ENCODE peak calls at places on chromosomes 7 and 10, in seven cellular contexts. C is stomach, X is GF-D8, I is activated B cell treated with CpG ODN at 0.5 μM for 24 hours, Y is naive B cell, T is C1 segment of cervical spinal cord, N is anterior cingulate cortex. Q is an unnamed sample.

GRCh38 chr7:28483868-28484267 is 71.5 kb downstream of the CREB5 start:
- DNase-seq in X (no peak), I (no peak), Y (no peak), C (no peak), T (no peak), N (no peak), Q (no peak)

GRCh38 chr7:26704786-26705185 is 159.6 kb downstream of the SKAP2 start:
- DNase-seq in C (no peak), I (no peak), X (no peak), N (no peak), Y (no peak), T (no peak), Q (no peak)

GRCh38 chr7:47893721-47894365 is 54.4 kb downstream of the PKD1L1 start:
- DNase-seq in Y (no peak), X (no peak), I (no peak), T (no peak), C (no peak), N (no peak), Q (no peak)

GRCh38 chr7:44761207-44762161 is 12.8 kb downstream of the ZMIZ2 start:
- DNase-seq in T (no peak), I (no peak), X (no peak), C (peak; percentile 89), Y (no peak), N (no peak), Q (peak; percentile 34)

GRCh38 chr10:132296671-132297443 is 10.9 kb downstream of the STK32C start:
- DNase-seq in T (no peak), X (no peak), I (no peak), Y (no peak), N (no peak), C (no peak), Q (no peak)

GRCh38 chr7:91843831-91844230 is 36.7 kb downstream of the MTERF1 start:
- DNase-seq in Y (no peak), I (no peak), T (no peak), C (no peak), X (no peak), N (no peak), Q (no peak)

GRCh38 chr7:140639366-140640053 is 1.1 kb downstream of the DENND2A start:
- DNase-seq in T (no peak), X (no peak), I (no peak), Y (no peak), N (no peak), C (no peak), Q (peak; percentile 48)

GRCh38 chr7:83359108-83359507 is 196.4 kb upstream of the PCLO start:
- DNase-seq in N (no peak), C (no peak), I (no peak), X (no peak), Y (no peak), T (no peak), Q (no peak)

GRCh38 chr10:100208271-100208670 is 21.1 kb downstream of the CHUK start:
- DNase-seq in N (no peak), I (no peak), X (no peak), C (no peak), T (no peak), Y (no peak), Q (no peak)

GRCh38 chr10:87656431-87657072 is 3.1 kb upstream of the PAPSS2 start:
- DNase-seq in T (no peak), X (no peak), N (no peak), C (no peak), I (no peak), Y (peak; percentile 31), Q (no peak)

GRCh38 chr7:102875700-102876192 is 37.1 kb upstream of the LRRC17 start:
- DNase-seq in T (no peak), C (peak; percentile 27), Y (no peak), N (no peak), I (no peak), X (no peak), Q (peak; percentile 51)

GRCh38 chr7:1123721-1124120 is 35.8 kb downstream of the GPER1 start:
- DNase-seq in N (peak; percentile 71), T (peak; percentile 70), Y (no peak), X (no peak), C (peak; percentile 91), I (no peak), Q (peak; percentile 61)

GRCh38 chr7:29611941-29612527 is 48.4 kb downstream of the PRR15 start:
- DNase-seq in Y (no peak), N (no peak), I (no peak), T (peak; percentile 5), C (no peak), X (no peak), Q (no peak)

GRCh38 chr7:155846936-155847335 is 34.7 kb upstream of the SHH start:
- DNase-seq in C (no peak), X (no peak), I (no peak), Y (no peak), N (no peak), T (no peak), Q (no peak)

GRCh38 chr7:141737836-141738591 is at the start of gene SSBP1:
- DNase-seq in Y (peak; percentile 91), I (peak; percentile 79), X (peak; percentile 98), C (peak; percentile 91), T (peak; percentile 90), N (peak; percentile 85), Q (peak; percentile 94)

GRCh38 chr10:1664565-1664964 is 72.8 kb downstream of the ADARB2 start:
- DNase-seq in C (no peak), I (no peak), N (no peak), Y (no peak), T (no peak), X (no peak), Q (no peak)

GRCh38 chr7:30755384-30756154 is 3.6 kb downstream of the INMT start:
- DNase-seq in X (no peak), Y (no peak), N (peak; percentile 23), I (no peak), T (no peak), C (no peak), Q (peak; percentile 62)

GRCh38 chr7:139771001-139771956 is 6.5 kb downstream of the HIPK2 start:
- DNase-seq in I (no peak), Y (no peak), X (no peak), T (no peak), N (no peak), C (no peak), Q (no peak)

GRCh38 chr7:101211501-101211900 is 5.9 kb downstream of the PLOD3 start:
- DNase-seq in C (no peak), I (no peak), N (no peak), X (no peak), T (no peak), Y (no peak), Q (no peak)

GRCh38 chr10:127911218-127911866 is 4.4 kb downstream of the PTPRE start:
- DNase-seq in N (no peak), T (no peak), I (no peak), Y (no peak), C (no peak), X (no peak), Q (no peak)

GRCh38 chr10:5668429-5668828 is 2.0 kb upstream of the ASB13 start:
- DNase-seq in X (no peak), C (no peak), N (no peak), I (no peak), Y (no peak), T (no peak), Q (no peak)

GRCh38 chr7:40836218-40836617 is 701.4 kb downstream of the SUGCT start:
- DNase-seq in T (no peak), I (no peak), X (peak; percentile 37), Y (peak; percentile 9), N (no peak), C (no peak), Q (no peak)

GRCh38 chr10:131946321-131946751 is 35.4 kb downstream of the BNIP3 start:
- DNase-seq in I (no peak), C (no peak), N (no peak), X (no peak), T (no peak), Y (no peak), Q (no peak)

GRCh38 chr7:17301491-17302101 is 3.1 kb downstream of the AHR start:
- DNase-seq in X (no peak), I (no peak), T (no peak), C (peak; percentile 52), N (no peak), Y (peak; percentile 36), Q (peak; percentile 51)

GRCh38 chr10:80612261-80612660 is 74.6 kb downstream of the SH2D4B start:
- DNase-seq in Y (no peak), T (no peak), N (no peak), C (no peak), X (no peak), I (no peak), Q (no peak)

GRCh38 chr10:3787001-3787400 is 2.0 kb upstream of the KLF6 start:
- DNase-seq in C (no peak), I (no peak), X (no peak), Y (no peak), N (no peak), T (no peak), Q (no peak)

GRCh38 chr7:6443372-6443941 is 4.3 kb downstream of the DAGLB start:
- DNase-seq in C (no peak), X (no peak), Y (no peak), N (no peak), T (no peak), I (no peak), Q (no peak)

GRCh38 chr10:111707066-111707465 is 476.5 kb downstream of the GPAM start:
- DNase-seq in I (no peak), Y (no peak), X (no peak), T (no peak), C (no peak), N (no peak), Q (no peak)

GRCh38 chr10:102927311-102928010 is 9.4 kb downstream of the CNNM2 start:
- DNase-seq in C (no peak), X (peak; percentile 39), I (no peak), T (no peak), N (no peak), Y (no peak), Q (no peak)

GRCh38 chr10:7409045-7409731 is 1.6 kb downstream of the SFMBT2 start:
- DNase-seq in X (peak; percentile 25), I (peak; percentile 33), Y (peak; percentile 43), N (peak; percentile 58), T (peak; percentile 73), C (no peak), Q (peak; percentile 29)

GRCh38 chr10:99433378-99434020 is 3.1 kb upstream of the GOT1 start:
- DNase-seq in T (no peak), N (no peak), C (no peak), Y (no peak), I (no peak), X (no peak), Q (no peak)

GRCh38 chr10:43252785-43253341 is 14.0 kb downstream of the RASGEF1A start:
- DNase-seq in Y (no peak), C (no peak), I (peak; percentile 12), X (no peak), N (no peak), T (no peak), Q (no peak)

GRCh38 chr7:142590077-142590476 is 159.2 kb upstream of the PRSS1 start:
- DNase-seq in X (no peak), I (no peak), N (no peak), T (no peak), C (no peak), Y (no peak), Q (no peak)